ENCODE peak calls at places on chromosome 4, in ten cellular contexts. B is stimulated activated CD8-positive, alpha-beta memory T cell treated with anti-CD3 and anti-CD28 coated beads, Interleukin-4, amount 100 ng/mL, for 24 hours; L is cardiac fibroblast; J is Ammon's horn; W is fibroblast of gingiva; G is NT2/D1; K is astrocyte of the spinal cord; P is epithelial cell of esophagus; E is activated CD8-positive, alpha-beta T cell treated with anti-CD3 and anti-CD28 coated beads for 36 hours; F is NCI-H1092 treated with DMSO at 0.1 percent for 48 hours. Z is an unnamed sample.

GRCh38 chr4:23909671-23910070 is 19.8 kb upstream of the PPARGC1A start:
- DNase-seq in B (no peak), L (no peak), J (no peak), W (no peak), G (no peak), K (no peak), P (peak), E (no peak), F (peak), Z (no peak)

GRCh38 chr4:98642991-98643426 is 15.4 kb downstream of the TSPAN5 start:
- DNase-seq in B (no peak), L (no peak), J (no peak), W (peak), G (no peak), K (peak), P (peak), E (peak), F (no peak), Z (no peak)

GRCh38 chr4:141079393-141079930 is 53.8 kb downstream of the RNF150 start:
- DNase-seq in B (no peak), L (no peak), J (no peak), W (no peak), G (no peak), K (no peak), P (no peak), E (no peak), F (no peak), Z (no peak)

GRCh38 chr4:101019941-101020401 is 327.4 kb downstream of the PPP3CA start:
- DNase-seq in B (no peak), L (no peak), J (no peak), W (no peak), G (no peak), K (no peak), P (peak), E (peak), F (no peak), Z (no peak)

GRCh38 chr4:113821851-113822250 is 60.3 kb upstream of the CAMK2D start:
- DNase-seq in B (no peak), L (no peak), J (no peak), W (peak), G (no peak), K (no peak), P (peak), E (no peak), F (no peak), Z (no peak)

GRCh38 chr4:138521809-138522208 is 279.7 kb upstream of the SLC7A11 start:
- DNase-seq in B (no peak), L (no peak), J (no peak), W (no peak), G (no peak), K (no peak), P (no peak), E (no peak), F (no peak), Z (no peak)

GRCh38 chr4:145760961-145761929 is 81.3 kb downstream of the C4orf51 start:
- DNase-seq in B (no peak), L (no peak), J (peak), W (no peak), G (no peak), K (no peak), P (no peak), E (no peak), F (no peak), Z (peak)

GRCh38 chr4:113327513-113327912 is 278.1 kb downstream of the ANK2 start:
- DNase-seq in B (no peak), L (peak), J (peak), W (peak), G (no peak), K (peak), P (no peak), E (no peak), F (no peak), Z (no peak)

GRCh38 chr4:134911941-134912340 is 710.4 kb upstream of the PABPC4L start:
- DNase-seq in B (no peak), L (no peak), J (no peak), W (no peak), G (peak), K (no peak), P (no peak), E (no peak), F (no peak), Z (no peak)

GRCh38 chr4:7358100-7358735 is 76.5 kb downstream of the PSAPL1 start:
- DNase-seq in B (no peak), L (peak), J (peak), W (peak), G (no peak), K (peak), P (peak), E (no peak), F (no peak), Z (peak)

Z was measured in left ventricle myocardium superior.